ENCODE peak calls at places on chromosomes 16 and 17, in nine cellular contexts. Z is fibroblast of mammary gland, J is cardiac fibroblast, A is OCI-LY7, M is neural progenitor cell, T is DND-41, V is lower leg skin, Y is breast epithelium, B is sigmoid colon. C is an unnamed sample.

GRCh38 chr16:87431926-87432325 is 39.8 kb downstream of the MAP1LC3B start:
- DNase-seq in Z (peak; percentile 94), J (peak; percentile 65), A (no peak), M (no peak), T (no peak), V (no peak), Y (no peak), B (no peak), C (no peak)

GRCh38 chr16:27450836-27451341 is 48.9 kb downstream of the IL21R start:
- DNase-seq in Z (peak; percentile 53), J (peak; percentile 31), A (peak; percentile 88), M (no peak), T (peak; percentile 42), V (no peak), Y (no peak), B (no peak), C (peak; percentile 74)

GRCh38 chr17:79176792-79177601 is 102.4 kb downstream of the ENGASE start:
- DNase-seq in Z (no peak), J (no peak), A (no peak), M (peak; percentile 51), T (no peak), V (no peak), Y (no peak), B (no peak), C (no peak)

GRCh38 chr17:4446326-4447051 is 12.7 kb downstream of the SPNS3 start:
- DNase-seq in Z (no peak), J (no peak), A (no peak), M (no peak), T (no peak), V (no peak), Y (no peak), B (no peak), C (no peak)

GRCh38 chr17:69820881-69821473 is 254.0 kb upstream of the KCNJ16 start:
- DNase-seq in Z (no peak), J (no peak), A (no peak), M (no peak), T (no peak), V (no peak), Y (no peak), B (no peak), C (no peak)

GRCh38 chr17:78387982-78388941 is 9.8 kb downstream of the PGS1 start:
- DNase-seq in Z (no peak), J (peak; percentile 77), A (peak; percentile 76), M (no peak), T (no peak), V (no peak), Y (no peak), B (peak; percentile 87), C (peak; percentile 73)

GRCh38 chr16:84829168-84829965 is 9.6 kb downstream of the CRISPLD2 start:
- DNase-seq in Z (peak; percentile 87), J (peak; percentile 92), A (no peak), M (peak; percentile 42), T (no peak), V (no peak), Y (no peak), B (peak; percentile 95), C (no peak)

GRCh38 chr17:29933379-29933778 is 3.4 kb upstream of the SSH2 start:
- DNase-seq in Z (peak; percentile 43), J (peak; percentile 68), A (no peak), M (peak; percentile 50), T (no peak), V (no peak), Y (no peak), B (no peak), C (no peak)

GRCh38 chr17:28675980-28676379 is 14.0 kb downstream of the SUPT6H start:
- DNase-seq in Z (no peak), J (no peak), A (peak; percentile 56), M (no peak), T (no peak), V (no peak), Y (no peak), B (no peak), C (peak; percentile 41)

GRCh38 chr17:61648587-61648986 is 57.6 kb upstream of the NACA2 start:
- DNase-seq in Z (no peak), J (no peak), A (no peak), M (no peak), T (no peak), V (no peak), Y (no peak), B (no peak), C (no peak)

GRCh38 chr16:85898521-85899442 is at the start of gene IRF8:
- DNase-seq in Z (no peak), J (peak; percentile 52), A (peak; percentile 92), M (peak; percentile 90), T (no peak), V (no peak), Y (no peak), B (peak; percentile 87), C (peak; percentile 95)

GRCh38 chr17:40283662-40284061 is 4.0 kb upstream of the CDC6 start:
- DNase-seq in Z (peak; percentile 96), J (peak; percentile 72), A (no peak), M (no peak), T (no peak), V (no peak), Y (no peak), B (no peak), C (no peak)

GRCh38 chr17:48225725-48226567 is 118.4 kb downstream of the SNX11 start:
- DNase-seq in Z (no peak), J (no peak), A (no peak), M (no peak), T (no peak), V (no peak), Y (no peak), B (no peak), C (no peak)

GRCh38 chr16:72055911-72056310 is 1.6 kb downstream of the HP start:
- DNase-seq in Z (no peak), J (no peak), A (no peak), M (no peak), T (no peak), V (no peak), Y (no peak), B (no peak), C (no peak)

GRCh38 chr17:29014716-29015115 is 8.9 kb upstream of the SEZ6 start:
- DNase-seq in Z (no peak), J (no peak), A (no peak), M (no peak), T (no peak), V (no peak), Y (no peak), B (no peak), C (no peak)

DNA sequence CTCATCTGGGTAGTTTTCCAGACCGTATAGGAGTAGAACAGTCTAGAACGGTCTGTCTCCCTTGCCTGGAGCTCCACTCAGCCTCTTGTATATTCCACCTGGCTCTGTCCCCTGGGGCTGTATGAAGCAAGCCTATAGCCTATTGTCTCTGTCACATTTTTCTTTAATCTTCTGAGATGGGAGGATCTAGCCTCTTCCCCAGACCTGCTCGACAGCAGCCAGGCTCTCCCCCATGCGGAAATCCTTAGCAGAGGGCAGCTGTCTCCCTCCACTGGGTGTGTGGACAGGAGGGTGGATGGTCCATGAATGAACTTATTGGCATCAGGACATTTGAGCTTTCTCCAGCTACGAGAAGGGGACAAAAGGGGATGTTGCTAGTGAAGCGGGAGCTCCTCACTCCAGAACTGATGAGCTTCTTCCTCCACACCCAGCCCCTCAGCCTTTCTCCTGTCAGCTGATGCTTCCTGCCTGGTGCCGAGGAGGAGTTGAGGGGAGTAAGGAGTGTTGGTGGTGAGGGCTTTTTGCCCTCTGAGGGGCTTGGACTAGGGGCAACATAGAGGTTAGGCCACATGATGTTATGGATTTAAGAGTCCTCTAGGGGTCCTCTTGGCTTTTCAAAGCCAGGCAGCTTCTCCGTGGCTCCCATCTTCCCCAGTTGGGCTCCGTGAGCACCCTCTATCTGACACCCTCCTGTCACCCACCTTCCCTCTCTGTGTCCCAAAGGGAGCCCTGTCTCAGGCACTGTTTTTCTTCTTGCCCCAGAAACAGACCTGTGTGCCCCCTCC is 28.0 kb downstream of the ARHGAP23 start:
- DNase-seq in Z (no peak), J (no peak), A (no peak), M (peak; percentile 31), T (no peak), V (no peak), Y (no peak), B (no peak), C (no peak)
- TF ChIP-seq CTCF in Z (no peak), J (peak; percentile 26), A (peak; percentile 35), M (peak; percentile 39), T (peak; percentile 27), V (no peak), Y (no peak), B (no peak), C (no peak)

DNA sequence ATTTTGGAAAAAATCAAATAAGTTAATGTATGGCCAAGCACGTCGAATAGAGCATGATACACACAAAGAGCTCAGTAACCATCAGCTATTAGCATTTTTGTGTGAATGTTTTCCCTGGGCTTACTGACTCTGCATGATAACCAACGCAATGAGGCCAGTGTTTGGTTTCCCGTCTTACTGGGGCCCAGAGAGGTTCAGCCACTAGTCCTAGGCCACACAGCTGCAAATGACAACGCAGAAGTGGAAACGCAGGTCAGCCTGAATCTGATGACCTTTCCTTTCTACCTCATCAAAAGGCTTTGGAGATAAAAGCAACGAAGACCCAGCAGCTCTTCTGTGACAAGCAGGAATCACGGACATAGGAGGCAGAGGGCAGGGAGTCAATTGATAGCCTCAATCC is 7.2 kb upstream of the CACNG4 start:
- DNase-seq in Z (no peak), J (no peak), A (no peak), M (no peak), T (no peak), V (no peak), Y (no peak), B (no peak), C (no peak)
- H3K4me3 ChIP-seq in Z (no peak overlapping the region), J (no peak overlapping the region), A (no peak overlapping the region), M (no peak overlapping the region), T (no peak overlapping the region), V (no peak overlapping the region), Y (no peak overlapping the region), B (no peak overlapping the region), C (no peak overlapping the region)

GRCh38 chr17:57537524-57538410 is 207.3 kb downstream of the CCDC182 start:
- DNase-seq in Z (no peak), J (peak; percentile 33), A (no peak), M (peak; percentile 93), T (peak; percentile 78), V (no peak), Y (no peak), B (no peak), C (no peak)
- TF ChIP-seq CTCF in Z (no peak), J (no peak), A (no peak), M (no peak), T (peak; percentile 8), V (no peak), Y (no peak), B (no peak), C (no peak)

GRCh38 chr16:56684926-56685590 is 2.8 kb downstream of the MT1X start:
- DNase-seq in Z (no peak), J (no peak), A (no peak), M (no peak), T (no peak), V (no peak), Y (peak; percentile 76), B (peak; percentile 76), C (no peak)

GRCh38 chr16:56684256-56684925 is 2.1 kb downstream of the MT1X start:
- DNase-seq in Z (no peak), J (no peak), A (no peak), M (no peak), T (no peak), V (no peak), Y (peak; percentile 27), B (peak; percentile 69), C (no peak)

GRCh38 chr16:56682703-56683397 is 580 bp downstream of the MT1X start:
- DNase-seq in Z (no peak), J (no peak), A (peak; percentile 7), M (no peak), T (peak; percentile 16), V (no peak), Y (no peak), B (peak; percentile 66), C (no peak)

GRCh38 chr16:56681939-56682702 is at the start of gene MT1X:
- DNase-seq in Z (peak; percentile 85), J (peak; percentile 94), A (peak; percentile 78), M (peak; percentile 80), T (peak; percentile 91), V (peak; percentile 93), Y (peak; percentile 95), B (peak; percentile 98), C (peak; percentile 94)

GRCh38 chr16:56683424-56684162 is 1.3 kb downstream of the MT1X start:
- DNase-seq in Z (no peak), J (no peak), A (no peak), M (no peak), T (no peak), V (no peak), Y (no peak), B (peak; percentile 68), C (no peak)
- H3K4me3 ChIP-seq in Z (peak overlapping the region; percentile 72), J (peak overlapping the region; percentile 70), A (no peak overlapping the region), M (no peak overlapping the region), T (peak overlapping the region; percentile 93), V (peak overlapping the region; percentile 92), Y (peak overlapping the region; percentile 88), B (peak overlapping the region; percentile 44), C (no peak overlapping the region)